ENCODE peak calls at places on chromosomes 13 and 19, in six cellular contexts. Y is K562, G is HepG2, E is HL-60, Z is SK-N-SH, N is GM12878. P is an unnamed sample.

GRCh38 chr13:23703241-23703640 is 133.0 kb downstream of the TNFRSF19 start:
- DNase-seq in Y (no peak), G (no peak), E (no peak), Z (no peak), N (no peak), P (no peak)

GRCh38 chr13:94972262-94972661 is 259.9 kb upstream of the SOX21 start:
- DNase-seq in Y (no peak), G (no peak), E (no peak), Z (no peak), N (no peak), P (no peak)

GRCh38 chr13:27712421-27712820 is 79.9 kb upstream of the GSX1 start:
- DNase-seq in Y (no peak), G (peak; percentile 36), E (no peak), Z (peak; percentile 26), N (no peak), P (no peak)

GRCh38 chr13:101514695-101515275 is 62.3 kb downstream of the ITGBL1 start:
- DNase-seq in Y (peak; percentile 8), G (peak; percentile 48), E (peak; percentile 0), Z (peak; percentile 17), N (no peak), P (no peak)

GRCh38 chr13:40026174-40026585 is 370.7 kb downstream of the COG6 start:
- DNase-seq in Y (no peak), G (no peak), E (no peak), Z (no peak), N (peak; percentile 100), P (no peak)

GRCh38 chr13:42478531-42479156 is 95.3 kb upstream of the TNFSF11 start:
- DNase-seq in Y (no peak), G (no peak), E (no peak), Z (peak; percentile 11), N (no peak), P (no peak)

GRCh38 chr13:41054919-41055619 is 6.2 kb upstream of the WBP4 start:
- DNase-seq in Y (no peak), G (peak; percentile 35), E (no peak), Z (peak; percentile 15), N (no peak), P (no peak)

GRCh38 chr13:90107658-90108057 is 1239.8 kb upstream of the MIR17HG start:
- DNase-seq in Y (no peak), G (no peak), E (no peak), Z (no peak), N (no peak), P (no peak)

GRCh38 chr19:48683349-48683748 is 10.5 kb upstream of the NTN5 start:
- DNase-seq in Y (no peak), G (no peak), E (no peak), Z (no peak), N (no peak), P (no peak)

GRCh38 chr13:80339841-80340642 is 884 bp downstream of the SPRY2 start:
- DNase-seq in Y (peak; percentile 12), G (peak; percentile 18), E (no peak), Z (peak; percentile 60), N (no peak), P (peak; percentile 61)

GRCh38 chr13:44274838-44275237 is 98.8 kb upstream of the SERP2 start:
- DNase-seq in Y (no peak), G (no peak), E (no peak), Z (peak; percentile 13), N (no peak), P (no peak)

GRCh38 chr13:46181799-46182490 is at the start of gene LCP1:
- DNase-seq in Y (peak; percentile 52), G (no peak), E (peak; percentile 93), Z (no peak), N (peak; percentile 97), P (no peak)

GRCh38 chr13:95809429-95809828 is 132.5 kb downstream of the DNAJC3 start:
- DNase-seq in Y (no peak), G (no peak), E (no peak), Z (no peak), N (no peak), P (no peak)

GRCh38 chr13:30043631-30043925 is 193.2 kb upstream of the UBL3 start:
- DNase-seq in Y (no peak), G (no peak), E (no peak), Z (no peak), N (no peak), P (no peak)

GRCh38 chr13:30920162-30920561 is 12.3 kb upstream of the TEX26 start:
- DNase-seq in Y (no peak), G (no peak), E (no peak), Z (no peak), N (no peak), P (no peak)

GRCh38 chr13:49936943-49937273 is 768 bp upstream of the SPRYD7 start:
- DNase-seq in Y (no peak), G (no peak), E (no peak), Z (no peak), N (no peak), P (no peak)

GRCh38 chr19:55550321-55550650 is 4.9 kb upstream of the SBK3 start:
- DNase-seq in Y (no peak), G (no peak), E (no peak), Z (no peak), N (no peak), P (no peak)

GRCh38 chr19:4723465-4724251 is at the start of gene DPP9:
- DNase-seq in Y (peak; percentile 97), G (peak; percentile 97), E (peak; percentile 99), Z (peak; percentile 100), N (peak; percentile 100), P (peak; percentile 98)

GRCh38 chr19:4720037-4720700 is 3.5 kb downstream of the DPP9 start:
- DNase-seq in Y (no peak), G (no peak), E (no peak), Z (no peak), N (no peak), P (no peak)

GRCh38 chr19:4721196-4721595 is 2.4 kb downstream of the DPP9 start:
- DNase-seq in Y (no peak), G (no peak), E (no peak), Z (no peak), N (no peak), P (no peak)

GRCh38 chr19:4724252-4724514 is 541 bp upstream of the DPP9 start:
- DNase-seq in Y (no peak), G (no peak), E (no peak), Z (no peak), N (no peak), P (no peak)

GRCh38 chr19:4722671-4723464 is 774 bp downstream of the DPP9 start:
- DNase-seq in Y (no peak), G (no peak), E (no peak), Z (no peak), N (no peak), P (no peak)
- TF ChIP-seq GABPA in Y (no peak), G (no peak), E (no peak), Z (no peak), N (peak; percentile 5), P (no peak)

GRCh38 chr13:28717170-28717569 is 1.6 kb downstream of the SLC46A3 start:
- DNase-seq in Y (no peak), G (no peak), E (no peak), Z (no peak), N (no peak), P (no peak)

GRCh38 chr13:28718538-28719226 is at the start of gene SLC46A3:
- DNase-seq in Y (peak; percentile 91), G (no peak), E (peak; percentile 40), Z (peak; percentile 98), N (peak; percentile 88), P (peak; percentile 80)

GRCh38 chr13:28719227-28719562 is 425 bp upstream of the SLC46A3 start:
- DNase-seq in Y (no peak), G (no peak), E (no peak), Z (no peak), N (no peak), P (no peak)

GRCh38 chr13:28719656-28720055 is 886 bp upstream of the SLC46A3 start:
- DNase-seq in Y (no peak), G (no peak), E (no peak), Z (no peak), N (no peak), P (no peak)

GRCh38 chr13:28718186-28718537 is 608 bp downstream of the SLC46A3 start:
- DNase-seq in Y (no peak), G (no peak), E (peak; percentile 24), Z (no peak), N (no peak), P (no peak)
- TF ChIP-seq GABPA in Y (no peak), G (no peak), E (no peak), Z (no peak), N (no peak), P (no peak)

GRCh38 chr13:77511552-77511951 is 24.0 kb upstream of the SCEL start:
- DNase-seq in Y (no peak), G (no peak), E (no peak), Z (no peak), N (no peak), P (no peak)

GRCh38 chr13:77507931-77508776 is 27.4 kb upstream of the SCEL start:
- DNase-seq in Y (no peak), G (no peak), E (no peak), Z (no peak), N (no peak), P (no peak)

GRCh38 chr13:77510156-77510555 is 25.4 kb upstream of the SCEL start:
- DNase-seq in Y (no peak), G (no peak), E (no peak), Z (no peak), N (no peak), P (no peak)

GRCh38 chr13:77506874-77507273 is 28.6 kb upstream of the SCEL start:
- DNase-seq in Y (no peak), G (no peak), E (no peak), Z (no peak), N (no peak), P (no peak)

GRCh38 chr13:77509221-77509620 is 26.3 kb upstream of the SCEL start:
- DNase-seq in Y (no peak), G (no peak), E (no peak), Z (no peak), N (no peak), P (no peak)
- TF ChIP-seq GABPA in Y (no peak), G (no peak), E (no peak), Z (no peak), N (no peak), P (no peak)

DNA sequence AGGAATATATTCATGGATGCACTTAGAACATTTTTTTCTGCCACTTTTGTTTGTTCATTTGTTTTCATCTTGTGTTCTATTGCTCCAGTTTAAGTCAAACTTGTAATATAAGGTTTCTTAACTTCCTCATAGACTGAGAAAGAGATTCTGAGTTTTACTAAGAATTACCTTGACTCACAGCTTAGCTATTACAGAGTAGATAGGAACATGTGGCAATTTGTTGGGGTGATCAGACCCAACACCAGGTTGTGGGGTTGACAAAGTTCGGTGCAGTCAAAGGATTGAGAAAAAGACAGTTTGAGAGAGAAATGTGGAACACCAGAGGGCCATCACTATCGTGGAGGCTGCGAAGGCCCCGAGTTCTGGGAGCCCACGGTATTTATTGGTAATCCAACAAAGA is 2526.0 kb downstream of the PCDH9 start:
- DNase-seq in Y (no peak), G (no peak), E (no peak), Z (no peak), N (no peak), P (no peak)
- TF ChIP-seq GABPA in Y (no peak), G (no peak), E (no peak), Z (no peak), N (no peak), P (no peak)